ENCODE peak calls at places on chromosomes 13 and 19, in nine cellular contexts. One of them, this sample, is unnamed.

GRCh38 chr19:47651691-47652090 is 42.8 kb downstream of the BICRA start:
- DNase-seq in heart left ventricle: no peak
- DNase-seq in IMR-90: no peak
- DNase-seq in upper lobe of left lung: no peak
- DNase-seq in pancreas: no peak
- DNase-seq in right atrium auricular region: no peak
- DNase-seq in Peyer's patch: no peak
- DNase-seq in cardiac muscle cell: no peak
- DNase-seq in thoracic aorta: no peak
- DNase-seq in this sample: no peak

GRCh38 chr13:58472483-58472882 is 840.9 kb downstream of the PCDH17 start:
- DNase-seq in heart left ventricle: no peak
- DNase-seq in IMR-90: no peak
- DNase-seq in upper lobe of left lung: no peak
- DNase-seq in pancreas: no peak
- DNase-seq in right atrium auricular region: no peak
- DNase-seq in Peyer's patch: no peak
- DNase-seq in cardiac muscle cell: no peak
- DNase-seq in thoracic aorta: no peak
- DNase-seq in this sample: no peak

GRCh38 chr13:41658057-41658642 is 200.8 kb downstream of the RGCC start:
- DNase-seq in heart left ventricle: no peak
- DNase-seq in IMR-90: peak; percentile 93
- DNase-seq in upper lobe of left lung: no peak
- DNase-seq in pancreas: no peak
- DNase-seq in right atrium auricular region: no peak
- DNase-seq in Peyer's patch: no peak
- DNase-seq in cardiac muscle cell: peak; percentile 76
- DNase-seq in thoracic aorta: no peak
- DNase-seq in this sample: no peak

GRCh38 chr19:5624154-5624663 is 1.3 kb downstream of the SAFB start:
- DNase-seq in heart left ventricle: peak; percentile 56
- DNase-seq in IMR-90: peak; percentile 61
- DNase-seq in upper lobe of left lung: peak; percentile 39
- DNase-seq in pancreas: peak; percentile 44
- DNase-seq in right atrium auricular region: no peak
- DNase-seq in Peyer's patch: peak; percentile 54
- DNase-seq in cardiac muscle cell: peak; percentile 53
- DNase-seq in thoracic aorta: no peak
- DNase-seq in this sample: peak; percentile 46

GRCh38 chr19:53195265-53195879 is 2.2 kb upstream of the ZNF665 start:
- DNase-seq in heart left ventricle: peak; percentile 79
- DNase-seq in IMR-90: peak; percentile 81
- DNase-seq in upper lobe of left lung: peak; percentile 78
- DNase-seq in pancreas: peak; percentile 87
- DNase-seq in right atrium auricular region: peak; percentile 85
- DNase-seq in Peyer's patch: peak; percentile 93
- DNase-seq in cardiac muscle cell: peak; percentile 87
- DNase-seq in thoracic aorta: peak; percentile 28
- DNase-seq in this sample: peak; percentile 83

GRCh38 chr13:36130542-36131214 is 504 bp downstream of the DCLK1 start:
- DNase-seq in heart left ventricle: peak; percentile 46
- DNase-seq in IMR-90: no peak
- DNase-seq in upper lobe of left lung: peak; percentile 54
- DNase-seq in pancreas: no peak
- DNase-seq in right atrium auricular region: peak; percentile 66
- DNase-seq in Peyer's patch: no peak
- DNase-seq in cardiac muscle cell: peak; percentile 33
- DNase-seq in thoracic aorta: no peak
- DNase-seq in this sample: no peak

GRCh38 chr19:3062165-3063105 is at the start of gene TLE5:
- DNase-seq in heart left ventricle: peak; percentile 85
- DNase-seq in IMR-90: no peak
- DNase-seq in upper lobe of left lung: peak; percentile 63
- DNase-seq in pancreas: peak; percentile 80
- DNase-seq in right atrium auricular region: no peak
- DNase-seq in Peyer's patch: peak; percentile 87
- DNase-seq in cardiac muscle cell: peak; percentile 67
- DNase-seq in thoracic aorta: no peak
- DNase-seq in this sample: peak; percentile 59

GRCh38 chr19:5621945-5622464 is 571 bp downstream of the SAFB2 start:
- DNase-seq in heart left ventricle: no peak
- DNase-seq in IMR-90: no peak
- DNase-seq in upper lobe of left lung: no peak
- DNase-seq in pancreas: peak; percentile 50
- DNase-seq in right atrium auricular region: no peak
- DNase-seq in Peyer's patch: peak; percentile 56
- DNase-seq in cardiac muscle cell: no peak
- DNase-seq in thoracic aorta: no peak
- DNase-seq in this sample: peak; percentile 20

GRCh38 chr19:4581381-4582111 is 22.1 kb upstream of the SEMA6B start:
- DNase-seq in heart left ventricle: no peak
- DNase-seq in IMR-90: no peak
- DNase-seq in upper lobe of left lung: no peak
- DNase-seq in pancreas: no peak
- DNase-seq in right atrium auricular region: no peak
- DNase-seq in Peyer's patch: no peak
- DNase-seq in cardiac muscle cell: peak; percentile 58
- DNase-seq in thoracic aorta: no peak
- DNase-seq in this sample: no peak

GRCh38 chr19:46622118-46622446 is 2.8 kb downstream of the PTGIR start:
- DNase-seq in heart left ventricle: peak; percentile 17
- DNase-seq in IMR-90: no peak
- DNase-seq in upper lobe of left lung: no peak
- DNase-seq in pancreas: no peak
- DNase-seq in right atrium auricular region: no peak
- DNase-seq in Peyer's patch: no peak
- DNase-seq in cardiac muscle cell: no peak
- DNase-seq in thoracic aorta: no peak
- DNase-seq in this sample: no peak

GRCh38 chr19:46621191-46622117 is 3.4 kb downstream of the PTGIR start:
- DNase-seq in heart left ventricle: peak; percentile 34
- DNase-seq in IMR-90: peak; percentile 11
- DNase-seq in upper lobe of left lung: no peak
- DNase-seq in pancreas: no peak
- DNase-seq in right atrium auricular region: no peak
- DNase-seq in Peyer's patch: no peak
- DNase-seq in cardiac muscle cell: no peak
- DNase-seq in thoracic aorta: no peak
- DNase-seq in this sample: no peak

GRCh38 chr19:46618670-46619231 is 6.1 kb downstream of the PTGIR start:
- DNase-seq in heart left ventricle: peak; percentile 18
- DNase-seq in IMR-90: peak; percentile 37
- DNase-seq in upper lobe of left lung: peak; percentile 59
- DNase-seq in pancreas: peak; percentile 76
- DNase-seq in right atrium auricular region: no peak
- DNase-seq in Peyer's patch: no peak
- DNase-seq in cardiac muscle cell: peak; percentile 76
- DNase-seq in thoracic aorta: no peak
- DNase-seq in this sample: no peak

GRCh38 chr19:46620716-46621115 is 4.2 kb downstream of the PTGIR start:
- DNase-seq in heart left ventricle: peak; percentile 39
- DNase-seq in IMR-90: peak; percentile 85
- DNase-seq in upper lobe of left lung: no peak
- DNase-seq in pancreas: no peak
- DNase-seq in right atrium auricular region: no peak
- DNase-seq in Peyer's patch: no peak
- DNase-seq in cardiac muscle cell: peak; percentile 70
- DNase-seq in thoracic aorta: no peak
- DNase-seq in this sample: no peak

DNA sequence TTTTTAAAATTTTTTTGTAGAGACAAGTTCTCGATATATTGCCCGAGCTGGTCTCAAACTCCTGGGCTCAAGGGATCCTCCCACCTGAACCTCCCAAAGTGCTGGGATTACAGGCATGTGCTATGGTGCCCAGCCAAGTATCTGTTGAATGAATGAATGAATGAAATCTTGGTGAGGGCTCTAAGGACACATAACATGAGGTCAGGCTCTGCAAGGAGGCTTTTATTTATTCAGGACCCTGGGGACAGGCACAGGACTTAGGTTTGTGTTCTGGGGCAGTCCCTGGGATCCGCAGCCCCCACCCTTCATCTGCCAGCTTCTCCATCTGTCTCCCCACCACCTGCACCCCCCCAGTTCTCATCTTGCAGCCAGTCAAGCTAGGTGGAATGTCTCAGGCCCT is 4.6 kb downstream of the PTGIR start:
- DNase-seq in heart left ventricle: no peak
- DNase-seq in IMR-90: no peak
- DNase-seq in upper lobe of left lung: no peak
- DNase-seq in pancreas: no peak
- DNase-seq in right atrium auricular region: no peak
- DNase-seq in Peyer's patch: no peak
- DNase-seq in cardiac muscle cell: no peak
- DNase-seq in thoracic aorta: no peak
- DNase-seq in this sample: no peak
- H3K4me1 ChIP-seq in heart left ventricle: peaks cover 43% of the 10 kb centered on the region
- H3K4me1 ChIP-seq in IMR-90: peaks cover 39% of the 10 kb centered on the region
- H3K4me1 ChIP-seq in upper lobe of left lung: peaks cover 39% of the 10 kb centered on the region
- H3K4me1 ChIP-seq in pancreas: peaks cover 24% of the 10 kb centered on the region
- H3K4me1 ChIP-seq in right atrium auricular region: peaks cover 69% of the 10 kb centered on the region
- H3K4me1 ChIP-seq in Peyer's patch: peaks cover 7% of the 10 kb centered on the region
- H3K4me1 ChIP-seq in cardiac muscle cell: peaks cover 10% of the 10 kb centered on the region
- H3K4me1 ChIP-seq in thoracic aorta: peaks cover 47% of the 10 kb centered on the region
- H3K4me1 ChIP-seq in this sample: no peaks in the 10 kb centered on the region

DNA sequence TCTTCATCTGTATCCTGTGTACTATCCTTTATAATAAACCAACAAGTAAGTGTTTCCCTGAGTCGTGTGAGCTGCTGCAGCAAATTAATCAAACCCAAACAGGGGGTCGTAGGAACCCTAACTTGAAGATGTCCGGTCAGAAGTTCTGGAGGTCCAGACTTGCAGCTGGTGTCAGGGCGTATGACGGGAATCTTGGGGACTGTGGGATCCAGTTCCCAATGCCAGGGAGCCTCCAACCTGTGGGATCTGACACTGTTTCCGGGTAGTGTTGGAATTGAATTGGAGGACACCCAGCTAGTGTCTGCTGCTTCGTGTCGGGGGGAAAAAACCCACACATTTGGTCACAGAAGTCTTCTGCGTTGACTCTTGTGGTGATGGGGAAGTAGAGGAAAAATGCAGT is 52.1 kb upstream of the AMER2 start:
- DNase-seq in heart left ventricle: no peak
- DNase-seq in IMR-90: no peak
- DNase-seq in upper lobe of left lung: no peak
- DNase-seq in pancreas: no peak
- DNase-seq in right atrium auricular region: no peak
- DNase-seq in Peyer's patch: no peak
- DNase-seq in cardiac muscle cell: no peak
- DNase-seq in thoracic aorta: no peak
- DNase-seq in this sample: no peak
- H3K27ac ChIP-seq in heart left ventricle: no peak overlapping the region
- H3K27ac ChIP-seq in IMR-90: no peak overlapping the region
- H3K27ac ChIP-seq in upper lobe of left lung: no peak overlapping the region
- H3K27ac ChIP-seq in pancreas: no peak overlapping the region
- H3K27ac ChIP-seq in right atrium auricular region: no peak overlapping the region
- H3K27ac ChIP-seq in Peyer's patch: no peak overlapping the region
- H3K27ac ChIP-seq in cardiac muscle cell: no peak overlapping the region
- H3K27ac ChIP-seq in thoracic aorta: no peak overlapping the region
- H3K27ac ChIP-seq in this sample: no peak overlapping the region

GRCh38 chr19:55227241-55228014 is 1.1 kb downstream of the TMEM86B start:
- DNase-seq in heart left ventricle: peak; percentile 42
- DNase-seq in IMR-90: no peak
- DNase-seq in upper lobe of left lung: no peak
- DNase-seq in pancreas: no peak
- DNase-seq in right atrium auricular region: no peak
- DNase-seq in Peyer's patch: no peak
- DNase-seq in cardiac muscle cell: no peak
- DNase-seq in thoracic aorta: no peak
- DNase-seq in this sample: no peak

GRCh38 chr19:55226788-55227187 is 1.8 kb downstream of the TMEM86B start:
- DNase-seq in heart left ventricle: peak; percentile 19
- DNase-seq in IMR-90: no peak
- DNase-seq in upper lobe of left lung: no peak
- DNase-seq in pancreas: no peak
- DNase-seq in right atrium auricular region: no peak
- DNase-seq in Peyer's patch: no peak
- DNase-seq in cardiac muscle cell: no peak
- DNase-seq in thoracic aorta: no peak
- DNase-seq in this sample: no peak

GRCh38 chr19:55228403-55229031 is at the start of gene TMEM86B:
- DNase-seq in heart left ventricle: peak; percentile 20
- DNase-seq in IMR-90: no peak
- DNase-seq in upper lobe of left lung: no peak
- DNase-seq in pancreas: no peak
- DNase-seq in right atrium auricular region: no peak
- DNase-seq in Peyer's patch: peak; percentile 77
- DNase-seq in cardiac muscle cell: no peak
- DNase-seq in thoracic aorta: no peak
- DNase-seq in this sample: no peak

GRCh38 chr19:55229145-55229788 is 704 bp upstream of the TMEM86B start:
- DNase-seq in heart left ventricle: peak; percentile 21
- DNase-seq in IMR-90: no peak
- DNase-seq in upper lobe of left lung: no peak
- DNase-seq in pancreas: no peak
- DNase-seq in right atrium auricular region: no peak
- DNase-seq in Peyer's patch: no peak
- DNase-seq in cardiac muscle cell: no peak
- DNase-seq in thoracic aorta: no peak
- DNase-seq in this sample: no peak

DNA sequence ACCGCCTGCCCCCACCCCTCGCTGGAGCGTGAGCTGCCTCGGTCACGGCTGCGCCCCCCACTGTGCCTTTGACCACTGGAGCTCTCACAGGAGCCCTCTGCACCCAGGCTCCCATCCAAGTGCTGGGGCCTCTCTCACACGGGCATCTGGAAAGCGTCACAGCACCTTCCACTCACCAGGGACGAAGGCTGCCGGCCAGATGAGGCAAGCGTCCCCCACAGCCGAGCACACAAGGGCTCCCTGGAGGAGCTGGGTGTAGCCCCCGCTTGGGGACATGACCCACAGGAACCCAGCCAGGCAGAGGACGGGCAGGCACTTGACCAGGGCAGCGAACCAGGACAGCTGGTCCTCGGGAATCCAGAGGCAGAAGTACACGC is 560 bp downstream of the TMEM86B start:
- DNase-seq in heart left ventricle: peak; percentile 84
- DNase-seq in IMR-90: no peak
- DNase-seq in upper lobe of left lung: no peak
- DNase-seq in pancreas: no peak
- DNase-seq in right atrium auricular region: no peak
- DNase-seq in Peyer's patch: no peak
- DNase-seq in cardiac muscle cell: no peak
- DNase-seq in thoracic aorta: no peak
- DNase-seq in this sample: no peak
- H3K4me1 ChIP-seq in heart left ventricle: peaks cover 8% of the 10 kb centered on the region
- H3K4me1 ChIP-seq in IMR-90: no peaks in the 10 kb centered on the region
- H3K4me1 ChIP-seq in upper lobe of left lung: no peaks in the 10 kb centered on the region
- H3K4me1 ChIP-seq in pancreas: no peaks in the 10 kb centered on the region
- H3K4me1 ChIP-seq in right atrium auricular region: peaks cover 23% of the 10 kb centered on the region
- H3K4me1 ChIP-seq in Peyer's patch: no peaks in the 10 kb centered on the region
- H3K4me1 ChIP-seq in cardiac muscle cell: peaks cover 10% of the 10 kb centered on the region
- H3K4me1 ChIP-seq in thoracic aorta: no peaks in the 10 kb centered on the region
- H3K4me1 ChIP-seq in this sample: no peaks in the 10 kb centered on the region

DNA sequence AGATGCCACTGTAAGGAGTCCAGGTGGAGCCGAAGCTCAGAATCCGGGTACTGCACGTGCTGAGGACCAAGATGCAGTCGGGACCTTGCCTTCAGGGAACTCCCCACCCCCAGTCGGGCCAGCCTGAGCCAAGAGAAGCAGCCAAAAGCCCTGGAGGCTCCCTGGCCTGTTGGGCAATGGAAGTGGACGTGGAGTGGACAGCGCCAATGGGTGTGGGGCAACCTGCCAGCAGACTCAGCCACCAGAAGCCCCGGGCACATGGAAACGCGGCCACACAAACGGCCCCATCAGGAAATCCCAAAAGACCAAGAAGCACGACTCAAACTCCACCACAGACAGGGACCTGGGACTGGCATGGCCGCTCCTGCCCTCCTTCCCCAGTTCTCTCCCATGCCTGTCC is 30.0 kb upstream of the KCTD15 start:
- DNase-seq in heart left ventricle: no peak
- DNase-seq in IMR-90: no peak
- DNase-seq in upper lobe of left lung: no peak
- DNase-seq in pancreas: no peak
- DNase-seq in right atrium auricular region: no peak
- DNase-seq in Peyer's patch: no peak
- DNase-seq in cardiac muscle cell: no peak
- DNase-seq in thoracic aorta: no peak
- DNase-seq in this sample: no peak
- H3K27ac ChIP-seq in heart left ventricle: no peak overlapping the region
- H3K27ac ChIP-seq in IMR-90: no peak overlapping the region
- H3K27ac ChIP-seq in upper lobe of left lung: no peak overlapping the region
- H3K27ac ChIP-seq in pancreas: no peak overlapping the region
- H3K27ac ChIP-seq in right atrium auricular region: no peak overlapping the region
- H3K27ac ChIP-seq in Peyer's patch: no peak overlapping the region
- H3K27ac ChIP-seq in cardiac muscle cell: no peak overlapping the region
- H3K27ac ChIP-seq in thoracic aorta: no peak overlapping the region
- H3K27ac ChIP-seq in this sample: no peak overlapping the region